ENCODE peak calls at places on chromosome 18, in four cellular contexts. V is HepG2, O is H1, P is GM12878. Z is an unnamed sample. For H3K4me1, the result is how much of the 10 kb centered on the place peaks cover.

GRCh38 chr18:51196811-51197660 is 445 bp downstream of the MEX3C start:
- DNase-seq in P (no peak), V (no peak), O (peak), Z (no peak)

GRCh38 chr18:79404567-79404910 is 8.8 kb downstream of the NFATC1 start:
- DNase-seq in P (no peak), O (no peak), V (no peak), Z (no peak)

GRCh38 chr18:51580580-51580979 is 383.1 kb upstream of the MEX3C start:
- DNase-seq in V (no peak), O (no peak), P (no peak), Z (no peak)

GRCh38 chr18:63152096-63152495 is 167.5 kb downstream of the BCL2 start:
- DNase-seq in O (no peak), P (no peak), V (no peak), Z (no peak)

GRCh38 chr18:79479761-79480161 is 84.0 kb downstream of the NFATC1 start:
- DNase-seq in O (no peak), V (no peak), P (no peak), Z (no peak)

GRCh38 chr18:78130232-78131195 is 849.1 kb upstream of the SALL3 start:
- DNase-seq in V (no peak), P (no peak), O (no peak), Z (no peak)

GRCh38 chr18:73414598-73414997 is 546.8 kb upstream of the NETO1 start:
- DNase-seq in O (no peak), V (no peak), P (no peak), Z (no peak)

GRCh38 chr18:45357681-45358470 is 257.4 kb upstream of the SLC14A2 start:
- DNase-seq in V (no peak), O (no peak), P (no peak), Z (no peak)

GRCh38 chr18:79606621-79607331 is 72.8 kb upstream of the CTDP1 start:
- DNase-seq in O (no peak), P (no peak), V (no peak), Z (no peak)

GRCh38 chr18:57951110-57951796 is 92.8 kb upstream of the NEDD4L start:
- DNase-seq in P (no peak), O (no peak), V (peak), Z (no peak)

GRCh38 chr18:66872277-66872676 is 268.4 kb upstream of the CDH19 start:
- DNase-seq in P (no peak), O (no peak), V (no peak), Z (no peak)

GRCh38 chr18:25737710-25738251 is 352.6 kb downstream of the SS18 start:
- DNase-seq in O (no peak), V (peak), P (no peak), Z (no peak)
- TF ChIP-seq SUZ12 in O (no peak), V (no peak), P (no peak), Z (no peak)

GRCh38 chr18:7590800-7591560 is 23.9 kb downstream of the PTPRM start:
- DNase-seq in V (no peak), O (no peak), P (no peak), Z (no peak)
- H3K4me1 ChIP-seq in V (under half), O (under half), P (under half), Z (under half)

DNA sequence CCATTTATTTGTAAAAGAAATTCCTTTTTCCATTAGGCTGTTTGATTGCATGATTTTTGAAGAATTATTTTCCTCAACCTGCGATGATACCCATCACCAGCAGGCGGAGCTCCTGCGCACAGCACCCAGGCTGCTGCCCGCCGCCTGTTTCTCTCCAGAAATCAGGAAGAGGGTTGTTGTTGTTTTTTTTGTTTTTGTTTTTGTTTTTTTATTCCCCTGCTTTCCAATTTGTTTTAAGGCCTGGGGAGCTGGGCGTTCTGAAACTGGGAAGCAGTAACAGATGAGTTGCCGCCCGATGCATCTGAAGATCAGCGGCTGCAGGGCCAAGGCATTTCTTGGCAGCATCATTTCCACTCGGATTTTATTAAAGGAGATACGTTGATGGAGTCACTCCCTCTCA is 132.1 kb downstream of the MBP start:
- DNase-seq in O (peak), V (no peak), P (no peak), Z (no peak)
- TF ChIP-seq ZNF274 in O (no peak), V (no peak), P (no peak), Z (no peak)

DNA sequence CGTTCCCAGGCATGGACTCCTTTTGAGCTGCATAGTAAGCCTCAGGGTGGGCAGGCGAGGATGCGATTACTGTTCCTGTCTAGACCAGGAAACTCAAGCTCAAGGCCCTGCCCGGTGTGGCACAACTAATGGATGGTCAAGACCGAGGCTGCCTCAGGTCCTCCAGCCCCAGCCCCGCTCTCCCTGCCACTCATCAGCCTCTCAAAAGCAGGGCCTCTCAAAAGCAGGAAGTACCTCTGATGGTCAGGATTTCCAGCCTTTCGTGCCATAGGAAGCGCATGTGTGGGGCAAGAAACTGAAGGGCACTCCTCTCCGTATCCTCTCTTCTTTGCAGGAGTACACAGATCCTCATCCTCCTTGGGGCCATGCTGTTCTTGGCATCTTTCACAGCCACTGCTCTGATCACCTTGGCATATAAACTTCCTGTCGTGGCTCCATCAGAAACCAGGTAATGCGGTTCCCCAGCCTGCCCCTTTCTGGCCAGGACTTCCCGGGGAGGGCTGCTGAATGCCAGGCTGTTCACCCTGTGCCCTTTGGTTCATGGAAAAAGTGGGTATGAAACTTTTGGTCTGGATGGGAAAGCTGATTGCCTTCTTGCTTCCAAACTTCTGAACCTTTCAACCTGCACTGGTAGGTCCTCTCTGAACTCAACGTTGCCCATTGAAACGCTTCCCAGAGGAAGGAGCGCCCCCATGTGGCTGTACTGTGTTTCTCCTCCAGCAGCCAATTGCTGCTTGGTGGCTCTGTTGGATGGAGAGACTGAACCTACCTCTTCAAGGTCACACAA is 82.8 kb upstream of the SEC11C start:
- DNase-seq in O (peak), V (peak), P (no peak), Z (no peak)
- TF ChIP-seq SUZ12 in O (no peak), V (no peak), P (no peak), Z (no peak)

DNA sequence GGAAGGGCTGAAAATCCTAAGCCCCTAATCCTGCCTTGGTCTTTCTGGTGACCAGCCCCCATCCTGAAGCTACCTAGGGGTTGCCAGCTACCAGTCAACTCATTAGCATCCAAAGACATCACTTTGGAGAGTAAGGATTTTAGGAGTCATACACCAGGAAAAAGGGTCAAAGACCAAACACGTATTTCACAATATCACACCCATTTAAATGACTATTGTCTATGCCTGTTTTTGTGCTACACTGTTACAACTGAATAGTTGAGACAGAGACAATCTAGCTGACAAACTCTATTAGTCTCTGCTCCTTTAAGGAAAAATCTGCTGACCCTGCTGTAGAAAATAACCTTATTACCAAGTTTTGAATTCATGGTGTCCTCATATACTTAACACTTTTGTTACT is 21.0 kb upstream of the RBBP8 start:
- DNase-seq in P (no peak), O (no peak), V (no peak), Z (no peak)
- H3K4me1 ChIP-seq in P (under half), O (under half), V (under half), Z (under half)